ENCODE peak calls at places on chromosomes 7 and 10, in four cellular contexts. One of them, this sample, is unnamed.

GRCh38 chr10:35025916-35026315 is 64.2 kb downstream of the CUL2 start:
- DNase-seq in WERI-Rb-1: no peak
- DNase-seq in thoracic aorta: no peak
- DNase-seq in heart left ventricle: no peak
- DNase-seq in this sample: no peak

GRCh38 chr10:20858292-20859124 is 38.6 kb downstream of the NEBL start:
- DNase-seq in thoracic aorta: no peak
- DNase-seq in heart left ventricle: no peak
- DNase-seq in WERI-Rb-1: no peak
- DNase-seq in this sample: no peak

GRCh38 chr10:11776080-11776479 is 33.9 kb downstream of the ECHDC3 start:
- DNase-seq in heart left ventricle: no peak
- DNase-seq in thoracic aorta: no peak
- DNase-seq in WERI-Rb-1: no peak
- DNase-seq in this sample: no peak

GRCh38 chr7:99992330-99993037 is 16.7 kb upstream of the AZGP1 start:
- DNase-seq in heart left ventricle: no peak
- DNase-seq in thoracic aorta: no peak
- DNase-seq in WERI-Rb-1: no peak
- DNase-seq in this sample: no peak

GRCh38 chr7:35793225-35793579 is 7.7 kb upstream of the SEPTIN7 start:
- DNase-seq in thoracic aorta: no peak
- DNase-seq in heart left ventricle: peak; percentile 35
- DNase-seq in WERI-Rb-1: no peak
- DNase-seq in this sample: no peak

GRCh38 chr10:71729023-71729649 is 9.6 kb upstream of the C10orf105 start:
- DNase-seq in thoracic aorta: no peak
- DNase-seq in heart left ventricle: peak; percentile 87
- DNase-seq in WERI-Rb-1: no peak
- DNase-seq in this sample: no peak

GRCh38 chr7:158054081-158054480 is 533.5 kb downstream of the PTPRN2 start:
- DNase-seq in WERI-Rb-1: no peak
- DNase-seq in heart left ventricle: no peak
- DNase-seq in thoracic aorta: no peak
- DNase-seq in this sample: no peak

GRCh38 chr7:32935558-32935957 is 21.7 kb upstream of the FKBP9 start:
- DNase-seq in thoracic aorta: no peak
- DNase-seq in WERI-Rb-1: no peak
- DNase-seq in heart left ventricle: no peak
- DNase-seq in this sample: no peak

GRCh38 chr7:132251327-132251659 is 325.0 kb downstream of the PLXNA4 start:
- DNase-seq in WERI-Rb-1: no peak
- DNase-seq in thoracic aorta: peak; percentile 51
- DNase-seq in heart left ventricle: peak; percentile 81
- DNase-seq in this sample: peak; percentile 78

GRCh38 chr10:62373995-62374861 is at the start of gene ZNF365:
- DNase-seq in thoracic aorta: no peak
- DNase-seq in heart left ventricle: peak; percentile 34
- DNase-seq in WERI-Rb-1: peak; percentile 47
- DNase-seq in this sample: peak; percentile 83

GRCh38 chr10:80493482-80494021 is 39.4 kb downstream of the TSPAN14 start:
- DNase-seq in thoracic aorta: no peak
- DNase-seq in WERI-Rb-1: no peak
- DNase-seq in heart left ventricle: no peak
- DNase-seq in this sample: no peak

GRCh38 chr10:30219977-30220751 is 128.9 kb downstream of the MTPAP start:
- DNase-seq in WERI-Rb-1: no peak
- DNase-seq in heart left ventricle: peak; percentile 26
- DNase-seq in thoracic aorta: no peak
- DNase-seq in this sample: no peak

GRCh38 chr10:76961841-76962240 is 675.8 kb downstream of the KCNMA1 start:
- DNase-seq in heart left ventricle: no peak
- DNase-seq in WERI-Rb-1: no peak
- DNase-seq in thoracic aorta: no peak
- DNase-seq in this sample: no peak

GRCh38 chr7:31028417-31028988 is 23.6 kb upstream of the ADCYAP1R1 start:
- DNase-seq in thoracic aorta: no peak
- DNase-seq in WERI-Rb-1: no peak
- DNase-seq in heart left ventricle: no peak
- DNase-seq in this sample: no peak

GRCh38 chr7:27132214-27132613 is 1.7 kb upstream of the HOXA4 start:
- DNase-seq in WERI-Rb-1: no peak
- DNase-seq in thoracic aorta: no peak
- DNase-seq in heart left ventricle: no peak
- DNase-seq in this sample: no peak

GRCh38 chr7:17142831-17143541 is 155.5 kb upstream of the AHR start:
- DNase-seq in WERI-Rb-1: no peak
- DNase-seq in thoracic aorta: no peak
- DNase-seq in heart left ventricle: no peak
- DNase-seq in this sample: no peak

GRCh38 chr7:404782-405488 is 114.7 kb downstream of the PDGFA start:
- DNase-seq in heart left ventricle: no peak
- DNase-seq in thoracic aorta: no peak
- DNase-seq in WERI-Rb-1: no peak
- DNase-seq in this sample: no peak

GRCh38 chr10:13950543-13950939 is 363.8 kb downstream of the PRPF18 start:
- DNase-seq in thoracic aorta: no peak
- DNase-seq in WERI-Rb-1: no peak
- DNase-seq in heart left ventricle: no peak
- DNase-seq in this sample: no peak

GRCh38 chr7:97732567-97733275 is 835 bp downstream of the TAC1 start:
- DNase-seq in WERI-Rb-1: no peak
- DNase-seq in thoracic aorta: no peak
- DNase-seq in heart left ventricle: no peak
- DNase-seq in this sample: no peak

GRCh38 chr10:1409359-1409750 is 328.0 kb downstream of the ADARB2 start:
- DNase-seq in heart left ventricle: no peak
- DNase-seq in WERI-Rb-1: no peak
- DNase-seq in thoracic aorta: no peak
- DNase-seq in this sample: no peak

GRCh38 chr7:28301148-28301641 is 111.1 kb upstream of the CREB5 start:
- DNase-seq in heart left ventricle: no peak
- DNase-seq in WERI-Rb-1: no peak
- DNase-seq in thoracic aorta: no peak
- DNase-seq in this sample: no peak

GRCh38 chr7:114181280-114181679 is 233.3 kb upstream of the FOXP2 start:
- DNase-seq in thoracic aorta: no peak
- DNase-seq in WERI-Rb-1: no peak
- DNase-seq in heart left ventricle: no peak
- DNase-seq in this sample: no peak

GRCh38 chr10:89563861-89564478 is 28.6 kb upstream of the SLC16A12 start:
- DNase-seq in WERI-Rb-1: no peak
- DNase-seq in heart left ventricle: no peak
- DNase-seq in thoracic aorta: no peak
- DNase-seq in this sample: no peak

GRCh38 chr7:131111081-131111576 is 216.5 kb upstream of the MKLN1 start:
- DNase-seq in heart left ventricle: no peak
- DNase-seq in thoracic aorta: no peak
- DNase-seq in WERI-Rb-1: peak; percentile 17
- DNase-seq in this sample: no peak

GRCh38 chr10:106499448-106499847 is 665.1 kb downstream of the SORCS1 start:
- DNase-seq in WERI-Rb-1: no peak
- DNase-seq in heart left ventricle: no peak
- DNase-seq in thoracic aorta: no peak
- DNase-seq in this sample: no peak

GRCh38 chr10:106504536-106504935 is 660.0 kb downstream of the SORCS1 start:
- DNase-seq in heart left ventricle: no peak
- DNase-seq in WERI-Rb-1: no peak
- DNase-seq in thoracic aorta: no peak
- DNase-seq in this sample: no peak

GRCh38 chr10:106500041-106500440 is 664.5 kb downstream of the SORCS1 start:
- DNase-seq in heart left ventricle: no peak
- DNase-seq in WERI-Rb-1: no peak
- DNase-seq in thoracic aorta: no peak
- DNase-seq in this sample: no peak

GRCh38 chr10:106500585-106501525 is 663.7 kb downstream of the SORCS1 start:
- DNase-seq in WERI-Rb-1: no peak
- DNase-seq in thoracic aorta: no peak
- DNase-seq in heart left ventricle: no peak
- DNase-seq in this sample: no peak

DNA sequence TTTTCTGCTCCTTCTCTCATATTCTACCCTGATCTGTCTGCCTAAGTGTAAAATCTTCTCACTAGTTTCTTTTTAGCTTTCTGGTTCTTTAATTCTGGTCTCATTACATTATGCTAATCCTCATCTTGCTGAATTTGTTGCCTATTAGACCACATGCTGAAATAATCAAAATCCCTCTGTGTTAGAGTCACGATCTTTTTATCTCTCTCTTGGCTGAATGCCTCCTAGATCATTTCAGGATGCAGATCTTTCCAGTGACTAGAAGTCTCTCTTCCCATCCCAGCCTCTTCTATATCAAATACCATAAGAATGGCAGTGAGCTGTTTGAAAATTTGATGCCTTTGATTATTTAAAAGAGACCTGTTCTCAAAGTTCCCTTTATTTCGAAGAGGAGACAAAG is 661.9 kb downstream of the SORCS1 start:
- DNase-seq in WERI-Rb-1: no peak
- DNase-seq in thoracic aorta: no peak
- DNase-seq in heart left ventricle: no peak
- DNase-seq in this sample: no peak
- H3K27ac ChIP-seq in WERI-Rb-1: no peak overlapping the region
- H3K27ac ChIP-seq in thoracic aorta: no peak overlapping the region
- H3K27ac ChIP-seq in heart left ventricle: no peak overlapping the region
- H3K27ac ChIP-seq in this sample: no peak overlapping the region

GRCh38 chr7:129786825-129787563 is 165.8 kb downstream of the UBE2H start:
- DNase-seq in heart left ventricle: no peak
- DNase-seq in thoracic aorta: no peak
- DNase-seq in WERI-Rb-1: no peak
- DNase-seq in this sample: no peak

GRCh38 chr7:129786179-129786514 is 166.6 kb downstream of the UBE2H start:
- DNase-seq in heart left ventricle: no peak
- DNase-seq in WERI-Rb-1: no peak
- DNase-seq in thoracic aorta: no peak
- DNase-seq in this sample: no peak

GRCh38 chr7:129789652-129790051 is 163.1 kb downstream of the UBE2H start:
- DNase-seq in thoracic aorta: no peak
- DNase-seq in heart left ventricle: no peak
- DNase-seq in WERI-Rb-1: no peak
- DNase-seq in this sample: no peak

GRCh38 chr7:129790136-129790535 is 162.6 kb downstream of the UBE2H start:
- DNase-seq in thoracic aorta: no peak
- DNase-seq in heart left ventricle: no peak
- DNase-seq in WERI-Rb-1: no peak
- DNase-seq in this sample: no peak

DNA sequence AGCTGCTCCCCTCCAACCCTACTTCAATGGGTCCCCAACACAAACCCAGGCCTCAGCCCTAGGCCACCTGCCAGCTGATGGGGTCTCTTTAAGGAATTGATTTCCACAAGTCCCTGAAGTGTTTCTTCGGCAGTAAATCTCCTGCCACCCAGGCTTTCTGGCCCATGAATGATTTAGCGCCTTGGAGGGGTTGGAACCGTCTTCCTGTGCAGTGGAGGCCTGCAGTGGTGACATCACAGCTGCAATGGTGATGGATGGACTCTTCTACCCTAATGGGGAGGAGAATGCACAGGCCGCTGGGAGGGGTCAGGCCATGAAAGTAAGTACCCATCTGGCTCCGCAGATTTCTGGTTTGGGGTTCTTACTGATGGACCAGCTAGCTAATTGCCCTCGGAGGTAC is 163.8 kb downstream of the UBE2H start:
- DNase-seq in heart left ventricle: no peak
- DNase-seq in WERI-Rb-1: no peak
- DNase-seq in thoracic aorta: no peak
- DNase-seq in this sample: no peak
- TF ChIP-seq CTCF in heart left ventricle: no peak
- TF ChIP-seq CTCF in WERI-Rb-1: no peak
- TF ChIP-seq CTCF in thoracic aorta: no peak
- TF ChIP-seq CTCF in this sample: no peak

DNA sequence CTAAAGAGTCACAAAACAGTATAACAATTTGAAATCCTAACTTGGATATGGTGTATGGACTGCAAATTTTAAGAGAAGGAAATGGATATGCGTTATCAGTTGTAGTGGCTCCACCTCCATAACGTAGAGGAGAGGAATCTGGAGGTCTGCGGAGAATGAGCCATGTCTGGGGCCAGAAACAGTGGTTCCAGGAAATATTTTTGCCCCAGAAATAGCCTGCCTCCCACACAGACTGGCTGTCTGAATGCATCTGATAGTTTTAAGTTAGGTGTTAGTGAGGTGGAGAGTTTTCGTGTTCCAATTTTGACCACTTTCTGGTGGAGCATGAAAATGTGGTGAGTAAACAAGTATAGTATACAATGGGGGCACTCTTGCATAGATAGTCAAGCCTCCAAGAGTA is 1.6 kb downstream of the PHTF2 start:
- DNase-seq in WERI-Rb-1: no peak
- DNase-seq in heart left ventricle: no peak
- DNase-seq in thoracic aorta: no peak
- DNase-seq in this sample: no peak
- H3K27ac ChIP-seq in WERI-Rb-1: peak overlapping the region; percentile 93
- H3K27ac ChIP-seq in heart left ventricle: peak overlapping the region; percentile 88
- H3K27ac ChIP-seq in thoracic aorta: peak overlapping the region; percentile 80
- H3K27ac ChIP-seq in this sample: no peak overlapping the region

DNA sequence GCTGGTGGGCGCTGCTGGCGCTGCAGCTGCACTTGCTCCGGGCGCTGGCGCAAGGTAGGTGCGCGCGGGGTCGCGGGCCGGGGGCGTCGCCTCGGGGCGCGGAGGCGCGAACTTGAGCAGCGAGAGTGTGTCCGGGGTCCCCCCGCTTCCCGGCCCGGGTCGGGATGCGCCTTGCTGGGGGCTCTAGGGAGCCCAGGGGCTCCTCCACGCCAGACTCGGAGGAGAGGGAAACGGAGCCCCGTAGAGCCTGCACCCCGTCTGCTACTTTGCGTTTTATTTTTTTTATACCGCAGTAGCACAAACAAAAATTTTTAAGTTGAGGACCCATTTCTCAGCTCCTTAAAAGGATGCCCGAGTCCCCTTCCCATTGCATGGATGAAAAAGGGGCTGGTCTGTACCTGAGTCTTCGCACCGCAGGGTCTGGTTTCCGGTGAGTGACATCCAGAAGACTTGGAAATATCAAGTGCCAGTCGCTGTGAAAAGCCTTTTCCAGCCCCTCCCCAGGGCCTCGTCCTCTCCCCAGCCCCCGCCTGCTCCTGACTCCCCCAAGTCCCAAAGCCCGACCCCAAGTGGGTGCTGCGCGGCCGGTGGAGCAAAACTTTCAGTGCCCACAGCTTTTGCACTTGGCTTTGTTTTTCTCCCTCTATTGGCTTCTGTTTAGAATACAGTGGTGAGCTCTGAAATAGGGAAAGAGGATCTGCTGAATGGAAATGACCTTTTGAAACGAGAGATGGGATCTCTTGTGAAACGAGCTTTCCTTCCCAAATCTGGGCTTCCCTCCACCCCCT is 973 bp downstream of the SDK1 start:
- DNase-seq in thoracic aorta: no peak
- DNase-seq in heart left ventricle: peak; percentile 30
- DNase-seq in WERI-Rb-1: no peak
- DNase-seq in this sample: no peak
- TF ChIP-seq CTCF in thoracic aorta: peak; percentile 41
- TF ChIP-seq CTCF in heart left ventricle: no peak
- TF ChIP-seq CTCF in WERI-Rb-1: peak; percentile 26
- TF ChIP-seq CTCF in this sample: no peak

This sample was measured in dorsolateral prefrontal cortex.